ENCODE peak calls at places on chromosomes 5 and 9, in eight cellular contexts. T is GM12878, P is IMR-90, H is mammary epithelial cell, W is PC-3, N is GM23248, C is left ventricle myocardium inferior, V is endodermal cell. Z is an unnamed sample. For H3K9me3, H3K4me1 and H3K36me3, the result is how much of the 10 kb centered on the place peaks cover.

GRCh38 chr9:1929722-1930621 is 85.2 kb upstream of the SMARCA2 start:
- DNase-seq in T (peak), N (no peak), V (no peak), C (no peak), W (no peak), P (no peak), H (no peak), Z (no peak)

GRCh38 chr5:66498791-66499207 is 97.4 kb upstream of the MAST4 start:
- DNase-seq in T (no peak), V (peak), C (no peak), W (peak), P (no peak), H (peak), N (peak), Z (no peak)

GRCh38 chr9:129459550-129460322 is 161.2 kb downstream of the C9orf50 start:
- DNase-seq in N (peak), P (no peak), T (no peak), H (no peak), V (no peak), C (no peak), W (no peak), Z (no peak)

GRCh38 chr9:94490465-94490864 is 64.4 kb upstream of the PCAT7 start:
- DNase-seq in C (no peak), N (peak), P (peak), T (no peak), V (peak), W (no peak), H (no peak), Z (no peak)

GRCh38 chr9:33921967-33922895 is 105.3 kb downstream of the UBE2R2 start:
- DNase-seq in T (no peak), N (peak), C (no peak), H (no peak), P (no peak), V (peak), W (peak), Z (no peak)

GRCh38 chr9:127136081-127136879 is 13.8 kb upstream of the ANGPTL2 start:
- DNase-seq in C (no peak), H (no peak), T (no peak), W (no peak), P (no peak), N (no peak), V (peak), Z (no peak)

GRCh38 chr9:123102380-123103113 is 69.1 kb downstream of the GPR21 start:
- DNase-seq in V (no peak), C (no peak), N (no peak), H (peak), P (peak), W (peak), T (no peak), Z (no peak)

GRCh38 chr9:111957856-111958631 is 61.4 kb downstream of the UGCG start:
- DNase-seq in N (peak), W (peak), H (peak), C (no peak), P (peak), T (no peak), V (no peak), Z (no peak)

GRCh38 chr5:65482727-65483473 is 1.2 kb upstream of the ADAMTS6 start:
- DNase-seq in P (peak), T (peak), W (peak), C (no peak), V (peak), N (peak), H (peak), Z (no peak)

GRCh38 chr5:42586625-42587024 is 163.4 kb downstream of the GHR start:
- DNase-seq in C (peak), H (no peak), N (no peak), V (no peak), W (no peak), P (no peak), T (no peak), Z (no peak)

GRCh38 chr5:98969400-98969799 is 40.6 kb upstream of the CHD1 start:
- DNase-seq in V (no peak), P (no peak), W (no peak), C (no peak), N (no peak), H (no peak), T (no peak), Z (no peak)

GRCh38 chr5:43066231-43066798 is 26.2 kb upstream of the ANXA2R start:
- DNase-seq in T (peak), C (peak), P (peak), V (peak), N (peak), W (peak), H (peak), Z (peak)

GRCh38 chr5:73388371-73388684 is 60.2 kb downstream of the FOXD1 start:
- DNase-seq in C (no peak), H (peak), P (peak), V (no peak), W (peak), T (no peak), N (peak), Z (no peak)

GRCh38 chr5:58439094-58439644 is 20.7 kb downstream of the PLK2 start:
- DNase-seq in C (no peak), T (no peak), P (no peak), W (no peak), V (no peak), H (no peak), N (no peak), Z (no peak)

GRCh38 chr9:104200456-104200994 is 106.4 kb downstream of the SMC2 start:
- DNase-seq in T (no peak), N (no peak), P (no peak), H (no peak), C (no peak), V (no peak), W (no peak), Z (no peak)

GRCh38 chr9:132411091-132411508 is 1.1 kb downstream of the CFAP77 start:
- DNase-seq in W (peak), P (peak), V (peak), T (no peak), C (peak), N (peak), H (peak), Z (peak)

GRCh38 chr9:127686461-127687393 is 20.1 kb upstream of the CFAP157 start:
- DNase-seq in T (no peak), V (no peak), C (no peak), W (no peak), N (no peak), H (peak), P (no peak), Z (no peak)

GRCh38 chr9:118577121-118577520 is 792.1 kb downstream of the BRINP1 start:
- DNase-seq in P (no peak), V (no peak), W (peak), N (peak), H (peak), T (no peak), C (no peak), Z (no peak)

GRCh38 chr5:81782811-81783210 is 31.9 kb upstream of the SSBP2 start:
- DNase-seq in P (peak), C (no peak), T (no peak), H (no peak), N (peak), V (no peak), W (no peak), Z (no peak)

GRCh38 chr5:13427859-13428557 is 516.5 kb downstream of the DNAH5 start:
- DNase-seq in V (no peak), W (peak), C (no peak), N (no peak), T (no peak), P (no peak), H (no peak), Z (no peak)

GRCh38 chr5:141354900-141355469 is at the start of gene PCDHGA4:
- DNase-seq in W (no peak), H (no peak), P (peak), T (no peak), N (peak), V (no peak), C (no peak), Z (no peak)
- H3K9me3 ChIP-seq in W (under half), H (under half), P (half or more), T (under half), N (under half), V (half or more), C (half or more), Z (under half)

GRCh38 chr5:132099073-132099748 is 25.6 kb downstream of the CSF2 start:
- DNase-seq in C (no peak), N (peak), W (no peak), H (no peak), P (no peak), T (peak), V (peak), Z (no peak)
- H3K4me1 ChIP-seq in C (under half), N (half or more), W (half or more), H (half or more), P (under half), T (half or more), V (under half), Z (under half)

GRCh38 chr5:14503681-14504331 is 77.8 kb upstream of the OTULINL start:
- DNase-seq in W (no peak), T (no peak), C (no peak), N (no peak), P (no peak), V (no peak), H (no peak), Z (no peak)

GRCh38 chr5:14501353-14502162 is 80.0 kb upstream of the OTULINL start:
- DNase-seq in P (no peak), T (no peak), H (no peak), N (peak), W (peak), V (peak), C (no peak), Z (no peak)

GRCh38 chr5:14503017-14503680 is 78.4 kb upstream of the OTULINL start:
- DNase-seq in N (no peak), C (peak), T (no peak), V (no peak), H (no peak), W (no peak), P (no peak), Z (no peak)

GRCh38 chr5:14504332-14504727 is 77.3 kb upstream of the OTULINL start:
- DNase-seq in H (no peak), T (no peak), V (no peak), W (no peak), C (no peak), N (no peak), P (no peak), Z (no peak)

DNA sequence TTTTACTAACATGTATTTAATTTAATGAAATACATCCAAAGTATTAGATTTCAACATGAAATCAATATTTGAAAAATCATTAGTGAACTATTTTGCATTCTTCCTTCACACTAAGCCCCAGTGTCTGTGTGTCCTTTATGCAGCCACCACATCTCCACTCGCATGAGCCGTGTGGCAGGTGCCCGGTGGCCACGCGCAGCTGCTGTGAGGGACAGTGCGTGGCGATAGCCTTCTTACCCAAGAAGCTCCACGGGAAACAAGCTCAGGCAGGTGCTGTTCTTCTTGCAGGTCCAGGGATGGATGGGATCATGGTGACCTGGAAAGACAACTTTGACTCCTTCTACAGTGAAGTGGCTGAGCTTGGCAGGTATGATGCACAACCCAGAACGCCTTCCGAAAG is 79.3 kb upstream of the OTULINL start:
- DNase-seq in V (no peak), W (no peak), T (no peak), N (no peak), H (no peak), C (no peak), P (no peak), Z (no peak)
- H3K36me3 ChIP-seq in V (under half), W (half or more), T (under half), N (half or more), H (under half), C (half or more), P (half or more), Z (under half)

DNA sequence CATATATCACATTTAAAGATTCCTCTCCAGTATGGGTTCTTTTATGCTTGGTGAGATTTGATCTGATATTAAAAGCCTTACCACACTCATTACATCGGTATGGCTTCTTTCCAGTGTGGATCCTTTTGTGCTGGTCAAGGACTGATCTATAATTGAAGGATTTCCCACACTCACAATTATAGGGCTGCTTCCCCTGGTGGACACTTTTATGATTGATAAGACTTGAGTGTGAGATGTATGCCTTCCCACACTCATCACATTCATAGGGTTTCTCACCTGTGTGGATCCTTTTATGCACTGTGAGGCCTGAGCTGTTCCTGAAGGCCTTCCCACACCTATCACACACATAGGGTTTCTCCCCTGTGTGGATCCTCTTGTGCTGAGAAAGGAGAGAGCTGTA is 12.2 kb downstream of the ZFP62 start:
- DNase-seq in P (no peak), V (no peak), H (no peak), W (no peak), T (no peak), C (no peak), N (no peak), Z (no peak)
- H3K9me3 ChIP-seq in P (half or more), V (half or more), H (under half), W (under half), T (under half), C (under half), N (under half), Z (under half)

GRCh38 chr5:131214828-131215227 is 44.1 kb downstream of the LYRM7 start:
- DNase-seq in C (no peak), V (no peak), P (no peak), W (no peak), N (no peak), H (no peak), T (no peak), Z (no peak)

GRCh38 chr5:131212471-131213021 is 41.8 kb downstream of the LYRM7 start:
- DNase-seq in P (no peak), N (no peak), W (no peak), T (peak), V (no peak), H (no peak), C (no peak), Z (no peak)

GRCh38 chr5:131209506-131210191 is 38.9 kb downstream of the LYRM7 start:
- DNase-seq in W (no peak), C (no peak), T (peak), P (no peak), H (no peak), N (no peak), V (no peak), Z (no peak)

GRCh38 chr5:131209175-131209505 is 38.4 kb downstream of the LYRM7 start:
- DNase-seq in T (no peak), P (no peak), H (no peak), N (no peak), V (no peak), W (no peak), C (no peak), Z (no peak)

GRCh38 chr5:131211669-131212068 is 40.9 kb downstream of the LYRM7 start:
- DNase-seq in N (no peak), T (no peak), W (no peak), V (no peak), P (no peak), C (no peak), H (no peak), Z (no peak)
- H3K4me1 ChIP-seq in N (under half), T (under half), W (under half), V (under half), P (under half), C (under half), H (under half), Z (under half)

DNA sequence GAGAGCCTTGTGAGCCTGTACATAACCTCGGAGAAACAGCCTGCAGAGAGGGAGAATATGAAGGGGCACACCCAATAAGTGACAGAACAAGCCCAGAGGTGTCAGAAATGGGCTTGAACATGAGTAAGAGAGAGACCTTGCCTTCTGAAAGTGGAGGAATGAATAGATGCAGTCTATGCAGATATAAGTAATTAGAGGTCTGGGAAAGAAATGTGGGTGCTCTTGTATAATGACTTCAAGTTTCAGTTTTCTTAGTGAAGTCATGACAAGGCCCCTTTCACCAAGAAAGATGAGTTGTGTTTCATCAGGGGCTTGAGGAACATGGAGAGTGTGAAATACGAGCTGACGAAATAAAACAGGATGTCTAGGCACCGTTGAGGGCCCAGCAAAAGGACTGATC is 15.1 kb downstream of the GRAMD2B start:
- DNase-seq in P (no peak), H (no peak), N (no peak), C (no peak), T (no peak), V (no peak), W (no peak), Z (no peak)
- H3K36me3 ChIP-seq in P (under half), H (under half), N (half or more), C (under half), T (under half), V (under half), W (under half), Z (under half)

GRCh38 chr5:141402553-141403328 is at the start of gene PCDHGA9:
- DNase-seq in C (no peak), T (no peak), P (peak), N (peak), H (peak), V (peak), W (no peak), Z (no peak)
- H3K9me3 ChIP-seq in C (half or more), T (under half), P (half or more), N (under half), H (half or more), V (half or more), W (under half), Z (under half)

DNA sequence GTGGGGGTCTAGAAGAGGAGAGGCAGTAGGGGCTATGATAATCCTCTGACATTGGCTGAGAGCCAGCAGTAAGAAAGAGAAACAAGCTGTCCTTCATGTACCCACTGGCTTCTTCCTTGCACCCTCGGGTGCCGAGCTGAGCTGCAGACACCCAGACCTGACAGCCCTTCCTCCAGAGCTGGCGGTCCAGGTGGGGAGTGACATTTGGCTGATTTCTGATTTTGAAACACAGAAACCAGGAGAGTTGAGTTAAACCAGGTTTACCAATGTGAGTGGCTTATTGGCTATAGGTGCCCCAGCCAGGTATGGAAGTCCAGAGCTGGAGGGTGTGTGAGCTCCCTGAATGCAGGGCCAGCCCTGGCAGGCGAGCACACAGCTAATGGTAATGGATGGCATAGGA is 59.2 kb downstream of the GADD45G start:
- DNase-seq in P (no peak), N (no peak), V (peak), W (no peak), T (no peak), H (no peak), C (no peak), Z (no peak)
- H3K4me1 ChIP-seq in P (under half), N (under half), V (under half), W (under half), T (under half), H (under half), C (under half), Z (under half)

Z was measured in aorta.